ENCODE peak calls at places on chromosomes 2 and 18, in four cellular contexts. One of them, this sample, is unnamed.

GRCh38 chr2:226514895-226515294 is 284.7 kb downstream of the IRS1 start:
- DNase-seq in HepG2: no peak
- DNase-seq in A549: peak; percentile 84
- DNase-seq in GM13976: no peak
- DNase-seq in this sample: peak; percentile 54

GRCh38 chr2:70085711-70086277 is 1.5 kb upstream of the PCBP1 start:
- DNase-seq in HepG2: no peak
- DNase-seq in A549: no peak
- DNase-seq in GM13976: no peak
- DNase-seq in this sample: no peak

GRCh38 chr2:241598487-241598886 is 38.5 kb downstream of the THAP4 start:
- DNase-seq in HepG2: peak; percentile 45
- DNase-seq in A549: peak; percentile 35
- DNase-seq in GM13976: no peak
- DNase-seq in this sample: no peak

GRCh38 chr18:74399225-74399887 is 57.8 kb downstream of the DIPK1C start:
- DNase-seq in HepG2: no peak
- DNase-seq in A549: no peak
- DNase-seq in GM13976: no peak
- DNase-seq in this sample: no peak

GRCh38 chr2:114442545-114442944 is at the start of gene DPP10:
- DNase-seq in HepG2: peak; percentile 13
- DNase-seq in A549: peak; percentile 10
- DNase-seq in GM13976: no peak
- DNase-seq in this sample: no peak

GRCh38 chr2:54500404-54501147 is 44.4 kb downstream of the SPTBN1 start:
- DNase-seq in HepG2: no peak
- DNase-seq in A549: no peak
- DNase-seq in GM13976: no peak
- DNase-seq in this sample: no peak

GRCh38 chr2:240856151-240856980 is 12.3 kb upstream of the AGXT start:
- DNase-seq in HepG2: peak; percentile 87
- DNase-seq in A549: peak; percentile 38
- DNase-seq in GM13976: peak; percentile 38
- DNase-seq in this sample: no peak

GRCh38 chr18:79507076-79507545 is 111.4 kb downstream of the NFATC1 start:
- DNase-seq in HepG2: no peak
- DNase-seq in A549: no peak
- DNase-seq in GM13976: no peak
- DNase-seq in this sample: no peak

GRCh38 chr2:15738225-15738546 is 146.5 kb downstream of the DDX1 start:
- DNase-seq in HepG2: no peak
- DNase-seq in A549: no peak
- DNase-seq in GM13976: no peak
- DNase-seq in this sample: no peak

GRCh38 chr2:26913599-26914285 is 56.7 kb upstream of the MAPRE3 start:
- DNase-seq in HepG2: no peak
- DNase-seq in A549: no peak
- DNase-seq in GM13976: no peak
- DNase-seq in this sample: peak; percentile 46

GRCh38 chr18:48952287-48953095 is 1.7 kb upstream of the SMAD7 start:
- DNase-seq in HepG2: no peak
- DNase-seq in A549: peak; percentile 74
- DNase-seq in GM13976: peak; percentile 71
- DNase-seq in this sample: peak; percentile 78

GRCh38 chr2:127080941-127081769 is 25.8 kb downstream of the BIN1 start:
- DNase-seq in HepG2: no peak
- DNase-seq in A549: no peak
- DNase-seq in GM13976: peak; percentile 76
- DNase-seq in this sample: no peak

GRCh38 chr2:97936199-97936598 is 59.5 kb downstream of the TMEM131 start:
- DNase-seq in HepG2: peak; percentile 25
- DNase-seq in A549: no peak
- DNase-seq in GM13976: no peak
- DNase-seq in this sample: no peak

GRCh38 chr2:73859721-73860586 is 31.2 kb downstream of the STAMBP start:
- DNase-seq in HepG2: peak; percentile 44
- DNase-seq in A549: peak; percentile 73
- DNase-seq in GM13976: no peak
- DNase-seq in this sample: peak; percentile 89

GRCh38 chr2:85272357-85272756 is 55.4 kb downstream of the TGOLN2 start:
- DNase-seq in HepG2: no peak
- DNase-seq in A549: no peak
- DNase-seq in GM13976: no peak
- DNase-seq in this sample: no peak

GRCh38 chr2:118300807-118301206 is 212.5 kb downstream of the INSIG2 start:
- DNase-seq in HepG2: no peak
- DNase-seq in A549: no peak
- DNase-seq in GM13976: no peak
- DNase-seq in this sample: no peak

GRCh38 chr2:207616185-207616584 is 9.0 kb downstream of the METTL21A start:
- DNase-seq in HepG2: no peak
- DNase-seq in A549: no peak
- DNase-seq in GM13976: no peak
- DNase-seq in this sample: peak; percentile 52

GRCh38 chr18:7230646-7231349 is at the start of gene LRRC30:
- DNase-seq in HepG2: no peak
- DNase-seq in A549: no peak
- DNase-seq in GM13976: no peak
- DNase-seq in this sample: no peak

GRCh38 chr2:162828545-162828944 is 10.0 kb downstream of the KCNH7 start:
- DNase-seq in HepG2: no peak
- DNase-seq in A549: no peak
- DNase-seq in GM13976: no peak
- DNase-seq in this sample: no peak

GRCh38 chr18:2900742-2901404 is 54.1 kb downstream of the EMILIN2 start:
- DNase-seq in HepG2: no peak
- DNase-seq in A549: no peak
- DNase-seq in GM13976: no peak
- DNase-seq in this sample: no peak

GRCh38 chr2:216492951-216493685 is 5.5 kb upstream of the RPL37A start:
- DNase-seq in HepG2: no peak
- DNase-seq in A549: no peak
- DNase-seq in GM13976: no peak
- DNase-seq in this sample: peak; percentile 85

GRCh38 chr2:240919161-240919781 is 13.1 kb downstream of the CROCC2 start:
- DNase-seq in HepG2: no peak
- DNase-seq in A549: no peak
- DNase-seq in GM13976: no peak
- DNase-seq in this sample: no peak

GRCh38 chr2:152781210-152781609 is 62.8 kb downstream of the ARL6IP6 start:
- DNase-seq in HepG2: no peak
- DNase-seq in A549: no peak
- DNase-seq in GM13976: no peak
- DNase-seq in this sample: no peak

GRCh38 chr2:73255007-73255644 is 21.0 kb downstream of the CCT7 start:
- DNase-seq in HepG2: no peak
- DNase-seq in A549: no peak
- DNase-seq in GM13976: peak; percentile 20
- DNase-seq in this sample: no peak

GRCh38 chr18:78673516-78674321 is 305.9 kb upstream of the SALL3 start:
- DNase-seq in HepG2: no peak
- DNase-seq in A549: no peak
- DNase-seq in GM13976: no peak
- DNase-seq in this sample: no peak

GRCh38 chr2:124586210-124586609 is 561.1 kb downstream of the CNTNAP5 start:
- DNase-seq in HepG2: no peak
- DNase-seq in A549: no peak
- DNase-seq in GM13976: no peak
- DNase-seq in this sample: no peak

GRCh38 chr2:43276962-43277383 is 50.6 kb upstream of the ZFP36L2 start:
- DNase-seq in HepG2: no peak
- DNase-seq in A549: no peak
- DNase-seq in GM13976: no peak
- DNase-seq in this sample: no peak

GRCh38 chr18:58624011-58624410 is 4.9 kb downstream of the ALPK2 start:
- DNase-seq in HepG2: no peak
- DNase-seq in A549: no peak
- DNase-seq in GM13976: no peak
- DNase-seq in this sample: no peak

GRCh38 chr2:27421660-27422250 is 6.7 kb upstream of the NRBP1 start:
- DNase-seq in HepG2: peak; percentile 44
- DNase-seq in A549: no peak
- DNase-seq in GM13976: no peak
- DNase-seq in this sample: no peak

GRCh38 chr2:19465965-19466364 is 107.5 kb upstream of the OSR1 start:
- DNase-seq in HepG2: no peak
- DNase-seq in A549: no peak
- DNase-seq in GM13976: no peak
- DNase-seq in this sample: no peak

GRCh38 chr2:214193943-214194342 is 216.9 kb upstream of the VWC2L start:
- DNase-seq in HepG2: no peak
- DNase-seq in A549: no peak
- DNase-seq in GM13976: no peak
- DNase-seq in this sample: peak; percentile 81

GRCh38 chr18:72086421-72086820 is 457.7 kb downstream of the CBLN2 start:
- DNase-seq in HepG2: peak; percentile 24
- DNase-seq in A549: peak; percentile 32
- DNase-seq in GM13976: no peak
- DNase-seq in this sample: no peak

GRCh38 chr2:240996834-240997140 is 1.6 kb upstream of the SNED1 start:
- DNase-seq in HepG2: no peak
- DNase-seq in A549: no peak
- DNase-seq in GM13976: no peak
- DNase-seq in this sample: no peak

GRCh38 chr2:149331023-149331400 is 625 bp downstream of the LYPD6 start:
- DNase-seq in HepG2: no peak
- DNase-seq in A549: no peak
- DNase-seq in GM13976: no peak
- DNase-seq in this sample: no peak

GRCh38 chr18:59140287-59140885 is 702 bp downstream of the SEC11C start:
- DNase-seq in HepG2: peak; percentile 32
- DNase-seq in A549: peak; percentile 5
- DNase-seq in GM13976: no peak
- DNase-seq in this sample: peak; percentile 36

GRCh38 chr2:16739778-16740581 is 74.3 kb upstream of the CYRIA start:
- DNase-seq in HepG2: no peak
- DNase-seq in A549: no peak
- DNase-seq in GM13976: no peak
- DNase-seq in this sample: no peak

DNA sequence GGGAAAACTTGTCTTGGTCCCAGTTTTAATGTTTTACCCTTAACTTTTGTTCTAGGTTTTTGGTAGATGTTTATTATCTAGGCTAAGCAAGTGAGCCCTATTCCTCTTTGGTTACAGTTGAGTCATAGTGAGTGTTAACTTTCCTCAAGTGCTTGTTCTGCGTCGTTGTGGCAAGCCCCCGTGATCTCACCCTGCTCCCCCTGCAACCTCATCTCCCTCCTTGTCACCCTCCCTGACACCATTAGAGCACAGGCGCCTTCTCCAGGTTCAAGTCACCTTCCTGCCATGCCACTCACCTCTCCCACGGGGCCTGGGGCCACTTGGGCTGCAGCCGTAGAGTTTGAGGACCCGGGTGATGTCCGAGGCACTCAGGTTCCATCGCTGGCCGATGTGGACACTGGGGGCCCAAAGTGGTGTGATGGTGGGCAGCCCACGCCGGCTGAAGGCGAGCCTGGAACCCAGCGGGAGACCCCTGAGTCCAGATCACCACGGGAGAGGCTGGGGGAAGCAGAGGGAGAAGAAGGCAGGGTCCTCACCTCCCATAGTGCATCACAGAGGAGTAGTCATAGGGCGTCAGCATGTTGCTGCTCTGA is 8.7 kb downstream of the ASTL start:
- DNase-seq in HepG2: no peak
- DNase-seq in A549: no peak
- DNase-seq in GM13976: no peak
- DNase-seq in this sample: no peak
- TF ChIP-seq CTCF in HepG2: no peak
- TF ChIP-seq CTCF in A549: no peak
- TF ChIP-seq CTCF in GM13976: no peak
- TF ChIP-seq CTCF in this sample: no peak

GRCh38 chr2:108988796-108989713 is at the start of gene EDAR:
- DNase-seq in HepG2: peak; percentile 54
- DNase-seq in A549: peak; percentile 65
- DNase-seq in GM13976: peak; percentile 71
- DNase-seq in this sample: no peak
- TF ChIP-seq CTCF in HepG2: peak; percentile 92
- TF ChIP-seq CTCF in A549: peak; percentile 67
- TF ChIP-seq CTCF in GM13976: peak; percentile 38
- TF ChIP-seq CTCF in this sample: peak; percentile 40

DNA sequence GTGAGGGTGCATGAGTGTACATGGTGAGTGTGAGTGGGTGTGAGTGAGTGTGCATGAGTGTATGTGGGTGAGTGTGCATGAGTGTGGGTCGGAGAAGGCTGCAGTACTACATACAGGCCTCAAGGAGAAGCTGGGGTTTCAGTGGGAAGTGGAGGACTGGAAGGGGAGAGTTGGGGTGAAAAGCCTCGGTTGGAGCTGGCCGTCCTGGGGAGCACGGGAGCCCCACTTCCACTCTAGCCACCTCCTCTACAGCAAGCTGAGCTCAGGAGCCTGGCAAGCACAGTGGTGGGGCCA is 68.7 kb upstream of the HPCAL1 start:
- DNase-seq in HepG2: no peak
- DNase-seq in A549: no peak
- DNase-seq in GM13976: no peak
- DNase-seq in this sample: no peak
- TF ChIP-seq CTCF in HepG2: no peak
- TF ChIP-seq CTCF in A549: no peak
- TF ChIP-seq CTCF in GM13976: no peak
- TF ChIP-seq CTCF in this sample: no peak

DNA sequence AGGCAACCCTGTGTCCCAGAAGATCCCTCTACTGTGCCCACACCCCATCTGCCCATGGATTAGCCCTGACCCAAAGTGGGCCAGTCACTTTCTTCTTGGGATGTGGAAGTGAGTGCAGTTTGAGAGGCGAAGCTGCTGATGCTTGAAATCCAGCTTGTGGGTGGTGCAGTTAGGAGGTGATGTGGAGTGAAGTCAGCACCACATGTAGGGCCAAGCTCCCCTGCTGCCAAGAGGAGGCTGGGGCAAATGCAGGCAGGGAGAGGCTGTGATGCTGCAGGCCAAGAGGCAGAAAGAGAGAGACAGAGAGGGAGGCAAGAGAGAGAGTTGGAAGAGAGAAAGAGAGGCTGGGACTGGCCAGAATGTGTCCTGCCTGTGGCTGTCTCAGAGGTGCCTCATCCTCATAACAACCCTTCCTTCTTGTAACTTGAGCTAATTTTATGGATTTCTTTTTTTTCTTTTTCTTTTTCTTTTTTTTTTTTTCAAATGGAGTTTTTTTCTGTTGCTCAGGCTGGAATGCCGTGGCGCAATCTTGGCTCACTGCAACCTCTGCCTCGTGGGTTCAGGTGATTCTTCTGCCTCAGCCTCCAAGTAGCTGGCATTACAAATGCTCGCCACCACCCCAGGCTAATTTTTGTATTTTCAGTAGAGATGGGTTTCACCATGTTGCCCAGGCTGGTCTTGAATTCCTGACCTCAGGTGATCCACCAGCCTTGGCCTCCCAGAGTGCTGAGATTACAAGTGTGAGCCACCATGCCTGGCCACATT is 35.3 kb upstream of the CAB39 start:
- DNase-seq in HepG2: no peak
- DNase-seq in A549: no peak
- DNase-seq in GM13976: no peak
- DNase-seq in this sample: peak; percentile 72
- TF ChIP-seq CTCF in HepG2: no peak
- TF ChIP-seq CTCF in A549: no peak
- TF ChIP-seq CTCF in GM13976: no peak
- TF ChIP-seq CTCF in this sample: no peak

GRCh38 chr18:23077493-23078256 is 57.6 kb upstream of the CABLES1 start:
- DNase-seq in HepG2: peak; percentile 75
- DNase-seq in A549: peak; percentile 73
- DNase-seq in GM13976: no peak
- DNase-seq in this sample: no peak
- TF ChIP-seq CTCF in HepG2: peak; percentile 83
- TF ChIP-seq CTCF in A549: peak; percentile 47
- TF ChIP-seq CTCF in GM13976: no peak
- TF ChIP-seq CTCF in this sample: no peak